ENCODE peak calls at places on chromosome 19, in five cellular contexts. S, J, B, L and M are unnamed samples.

GRCh38 chr19:3013261-3013725 is 15.8 kb downstream of the TLE2 start:
- DNase-seq in S (no peak), J (no peak), B (no peak), L (no peak), M (no peak)

GRCh38 chr19:38656171-38656981 is 8.9 kb downstream of the ACTN4 start:
- DNase-seq in S (no peak), J (peak), B (no peak), L (peak), M (no peak)

GRCh38 chr19:7115721-7116120 is 46.2 kb downstream of the ZNF557 start:
- DNase-seq in S (no peak), J (no peak), B (no peak), L (no peak), M (no peak)

GRCh38 chr19:4694211-4694987 is 24.3 kb upstream of the MYDGF start:
- DNase-seq in S (no peak), J (peak), B (no peak), L (no peak), M (no peak)

GRCh38 chr19:16208847-16209246 is 11.1 kb downstream of the AP1M1 start:
- DNase-seq in S (no peak), J (no peak), B (no peak), L (no peak), M (no peak)

GRCh38 chr19:4023600-4024398 is 16.3 kb downstream of the PIAS4 start:
- DNase-seq in S (peak), J (no peak), B (no peak), L (no peak), M (no peak)

GRCh38 chr19:42455621-42456081 is 12.9 kb upstream of the CXCL17 start:
- DNase-seq in S (no peak), J (no peak), B (peak), L (no peak), M (no peak)

GRCh38 chr19:38298841-38299680 is 5.0 kb upstream of the C19orf33 start:
- DNase-seq in S (peak), J (peak), B (no peak), L (no peak), M (no peak)

GRCh38 chr19:42488783-42489521 is 39.3 kb downstream of the CEACAM1 start:
- DNase-seq in S (no peak), J (no peak), B (no peak), L (no peak), M (no peak)

GRCh38 chr19:1084024-1084868 is 10.9 kb downstream of the POLR2E start:
- DNase-seq in S (peak), J (no peak), B (peak), L (peak), M (peak)

GRCh38 chr19:58387338-58388174 is 487 bp downstream of the RPS5 start:
- DNase-seq in S (no peak), J (peak), B (no peak), L (no peak), M (no peak)

GRCh38 chr19:29004796-29005195 is 208.2 kb downstream of the UQCRFS1 start:
- DNase-seq in S (no peak), J (no peak), B (no peak), L (no peak), M (no peak)

GRCh38 chr19:48556163-48556562 is 4.2 kb downstream of the SULT2B1 start:
- DNase-seq in S (no peak), J (peak), B (no peak), L (no peak), M (no peak)

GRCh38 chr19:6048808-6049405 is 61.4 kb downstream of the RFX2 start:
- DNase-seq in S (peak), J (peak), B (peak), L (peak), M (peak)

GRCh38 chr19:34722353-34722752 is 11.7 kb upstream of the ZNF181 start:
- DNase-seq in S (no peak), J (peak), B (no peak), L (no peak), M (no peak)

GRCh38 chr19:9431475-9431874 is 3.9 kb downstream of the ZNF266 start:
- DNase-seq in S (no peak), J (peak), B (peak), L (no peak), M (no peak)

GRCh38 chr19:3610745-3611717 is 4.4 kb upstream of the TBXA2R start:
- DNase-seq in S (peak), J (no peak), B (no peak), L (no peak), M (no peak)

GRCh38 chr19:28700176-28700575 is 512.8 kb downstream of the UQCRFS1 start:
- DNase-seq in S (no peak), J (peak), B (no peak), L (no peak), M (no peak)

GRCh38 chr19:14479309-14479984 is 4.3 kb upstream of the PTGER1 start:
- DNase-seq in S (peak), J (no peak), B (no peak), L (no peak), M (no peak)

GRCh38 chr19:982567-983170 is 1.5 kb upstream of the WDR18 start:
- DNase-seq in S (peak), J (peak), B (peak), L (peak), M (peak)

GRCh38 chr19:45340232-45340898 is at the start of gene KLC3:
- DNase-seq in S (peak), J (no peak), B (peak), L (peak), M (peak)

GRCh38 chr19:49489601-49490167 is 2.3 kb downstream of the RPL13A start:
- DNase-seq in S (no peak), J (no peak), B (no peak), L (peak), M (no peak)

GRCh38 chr19:2110822-2111221 is 14.1 kb downstream of the IZUMO4 start:
- DNase-seq in S (no peak), J (no peak), B (no peak), L (no peak), M (no peak)

GRCh38 chr19:47124937-47125668 is 5.5 kb upstream of the SAE1 start:
- DNase-seq in S (no peak), J (peak), B (no peak), L (no peak), M (peak)

GRCh38 chr19:1251233-1251502 is 2.8 kb downstream of the MIDN start:
- DNase-seq in S (peak), J (peak), B (peak), L (no peak), M (no peak)

GRCh38 chr19:17680235-17680722 is 7.9 kb downstream of the UNC13A start:
- DNase-seq in S (peak), J (peak), B (peak), L (peak), M (no peak)

GRCh38 chr19:51422053-51422448 is 4.6 kb upstream of the SIGLEC10 start:
- DNase-seq in S (peak), J (peak), B (peak), L (peak), M (no peak)

GRCh38 chr19:29188289-29188688 is 24.7 kb downstream of the UQCRFS1 start:
- DNase-seq in S (no peak), J (no peak), B (no peak), L (no peak), M (no peak)

GRCh38 chr19:38744906-38745305 is 632 bp upstream of the CAPN12 start:
- DNase-seq in S (no peak), J (no peak), B (no peak), L (no peak), M (no peak)

GRCh38 chr19:12075538-12076139 is 11.1 kb downstream of the ZNF844 start:
- DNase-seq in S (no peak), J (no peak), B (no peak), L (no peak), M (no peak)

GRCh38 chr19:46841458-46842083 is 9.1 kb downstream of the AP2S1 start:
- DNase-seq in S (no peak), J (peak), B (no peak), L (no peak), M (no peak)

GRCh38 chr19:49741210-49741844 is 21.8 kb downstream of the TSKS start:
- DNase-seq in S (no peak), J (no peak), B (no peak), L (no peak), M (no peak)

GRCh38 chr19:42989851-42990250 is 36.4 kb downstream of the PSG11 start:
- DNase-seq in S (no peak), J (no peak), B (no peak), L (no peak), M (peak)

GRCh38 chr19:6204866-6205723 is 69.6 kb downstream of the ACSBG2 start:
- DNase-seq in S (no peak), J (no peak), B (no peak), L (no peak), M (no peak)

GRCh38 chr19:41617941-41618730 is 8.7 kb downstream of the CEACAM4 start:
- DNase-seq in S (no peak), J (no peak), B (no peak), L (no peak), M (no peak)

GRCh38 chr19:51441410-51442390 is 16.6 kb downstream of the SIGLEC8 start:
- DNase-seq in S (no peak), J (no peak), B (peak), L (peak), M (no peak)

GRCh38 chr19:17074628-17075034 is 621 bp downstream of the HAUS8 start:
- DNase-seq in S (peak), J (no peak), B (no peak), L (no peak), M (peak)

GRCh38 chr19:41310031-41310831 is at the start of gene CCDC97:
- DNase-seq in S (peak), J (peak), B (peak), L (peak), M (peak)

GRCh38 chr19:7590256-7590655 is 5.4 kb upstream of the CAMSAP3 start:
- DNase-seq in S (no peak), J (no peak), B (peak), L (no peak), M (no peak)

GRCh38 chr19:33269016-33269415 is 33.3 kb downstream of the CEBPA start:
- DNase-seq in S (peak), J (no peak), B (no peak), L (no peak), M (no peak)